ENCODE peak calls at places on chromosome 14, in five cellular contexts. U is NCI-H460; D is head of caudate nucleus; W is MCF 10A; Z is CD8-positive, alpha-beta memory T cell. A is an unnamed sample.

GRCh38 chr14:93044116-93044515 is 71.6 kb downstream of the ITPK1 start:
- DNase-seq in U (no peak), Z (no peak), D (no peak), W (peak; percentile 63), A (no peak)

GRCh38 chr14:74474376-74474775 is 18.7 kb downstream of the NPC2 start:
- DNase-seq in D (no peak), W (no peak), U (no peak), Z (no peak), A (no peak)

GRCh38 chr14:82113710-82114109 is 580.1 kb upstream of the SEL1L start:
- DNase-seq in U (no peak), W (peak; percentile 6), Z (no peak), D (no peak), A (no peak)

GRCh38 chr14:47919994-47920393 is 244.6 kb upstream of the MDGA2 start:
- DNase-seq in D (no peak), U (no peak), W (no peak), Z (no peak), A (no peak)

GRCh38 chr14:35229084-35229483 is 63.1 kb upstream of the PSMA6 start:
- DNase-seq in Z (no peak), W (no peak), U (no peak), D (no peak), A (no peak)

GRCh38 chr14:98984719-98985041 is 287.3 kb downstream of the BCL11B start:
- DNase-seq in U (no peak), W (no peak), Z (peak; percentile 64), D (no peak), A (no peak)

GRCh38 chr14:76870146-76870545 is 43.9 kb downstream of the LRRC74A start:
- DNase-seq in D (no peak), Z (no peak), W (peak; percentile 14), U (no peak), A (no peak)

GRCh38 chr14:60867503-60868172 is 113.2 kb downstream of the TRMT5 start:
- DNase-seq in D (no peak), Z (no peak), W (no peak), U (no peak), A (no peak)